ENCODE peak calls at places on chromosomes 5 and 9, in four cellular contexts. T is GM12878, Q is HL-60, J is K562. O is an unnamed sample.

GRCh38 chr5:119302916-119303897 is 52.6 kb upstream of the TNFAIP8 start:
- DNase-seq in Q (no peak), J (no peak), T (no peak), O (no peak)

GRCh38 chr5:149732500-149733128 is 2.5 kb downstream of the PPARGC1B start:
- DNase-seq in Q (no peak), T (no peak), J (peak), O (no peak)

GRCh38 chr9:72271617-72272478 is 93.2 kb downstream of the ZFAND5 start:
- DNase-seq in J (peak), Q (peak), T (no peak), O (peak)

GRCh38 chr9:83582026-83582425 is 40.9 kb upstream of the IDNK start:
- DNase-seq in J (no peak), T (no peak), Q (no peak), O (no peak)

GRCh38 chr5:81626524-81626923 is 124.4 kb downstream of the SSBP2 start:
- DNase-seq in Q (no peak), J (no peak), T (no peak), O (no peak)

GRCh38 chr5:132181011-132181629 is 46.5 kb downstream of the P4HA2 start:
- DNase-seq in Q (no peak), T (no peak), J (peak), O (no peak)

GRCh38 chr5:11946317-11946716 is 42.1 kb upstream of the CTNND2 start:
- DNase-seq in J (no peak), Q (no peak), T (no peak), O (no peak)

GRCh38 chr5:115423541-115423940 is 121.0 kb downstream of the FEM1C start:
- DNase-seq in Q (no peak), J (no peak), T (no peak), O (no peak)

GRCh38 chr9:9229269-9229668 is 1383.5 kb downstream of the PTPRD start:
- DNase-seq in J (no peak), T (no peak), Q (no peak), O (no peak)

GRCh38 chr9:133770076-133770777 is 32.1 kb upstream of the SARDH start:
- DNase-seq in J (no peak), T (no peak), Q (no peak), O (no peak)

GRCh38 chr9:75891277-75892167 is 1.0 kb downstream of the PCSK5 start:
- DNase-seq in Q (no peak), T (no peak), J (no peak), O (peak)

GRCh38 chr5:180289433-180289832 is 2.5 kb downstream of the MAPK9 start:
- DNase-seq in T (no peak), Q (no peak), J (no peak), O (no peak)

GRCh38 chr9:112831281-112831851 is 59.3 kb downstream of the SLC46A2 start:
- DNase-seq in J (no peak), Q (no peak), T (no peak), O (no peak)

GRCh38 chr5:32069396-32069795 is 104.7 kb downstream of the GOLPH3 start:
- DNase-seq in T (no peak), J (no peak), Q (no peak), O (no peak)

GRCh38 chr5:33079548-33079947 is 361.2 kb upstream of the TARS1 start:
- DNase-seq in T (no peak), J (no peak), Q (no peak), O (no peak)

GRCh38 chr9:107336718-107337360 is 53.8 kb downstream of the RAD23B start:
- DNase-seq in Q (no peak), J (no peak), T (no peak), O (no peak)

GRCh38 chr5:16492398-16493175 is 27.0 kb upstream of the ZNF622 start:
- DNase-seq in J (no peak), Q (no peak), T (no peak), O (no peak)

GRCh38 chr9:132040808-132041207 is 38.9 kb downstream of the MED27 start:
- DNase-seq in Q (no peak), J (no peak), T (no peak), O (no peak)

GRCh38 chr5:1118738-1119137 is 6.9 kb upstream of the SLC12A7 start:
- DNase-seq in J (peak), Q (no peak), T (no peak), O (no peak)

GRCh38 chr5:17401509-17402290 is 96.3 kb upstream of the TAF11L2 start:
- DNase-seq in Q (no peak), J (no peak), T (no peak), O (no peak)

GRCh38 chr5:126884269-126884819 is 107.4 kb downstream of the LMNB1 start:
- DNase-seq in J (peak), T (no peak), Q (no peak), O (no peak)

GRCh38 chr9:130023147-130023787 is 19.7 kb downstream of the FNBP1 start:
- DNase-seq in T (peak), Q (no peak), J (no peak), O (no peak)

GRCh38 chr9:129399301-129399990 is 221.4 kb upstream of the IER5L start:
- DNase-seq in J (no peak), Q (no peak), T (no peak), O (no peak)

GRCh38 chr5:123670981-123671557 is 159.1 kb downstream of the CSNK1G3 start:
- DNase-seq in Q (no peak), T (no peak), J (peak), O (peak)

GRCh38 chr9:120777229-120777628 is 16.0 kb downstream of the FBXW2 start:
- DNase-seq in T (no peak), Q (no peak), J (peak), O (no peak)

GRCh38 chr5:92552206-92553160 is 1028.5 kb downstream of the NR2F1-AS1 start:
- DNase-seq in T (no peak), J (no peak), Q (no peak), O (no peak)

GRCh38 chr9:119004618-119004990 is 364.6 kb downstream of the BRINP1 start:
- DNase-seq in Q (no peak), J (no peak), T (no peak), O (no peak)

GRCh38 chr5:107359033-107359915 is 311.5 kb downstream of the EFNA5 start:
- DNase-seq in T (no peak), Q (no peak), J (no peak), O (no peak)

GRCh38 chr9:109715340-109715739 is 64.7 kb upstream of the PALM2AKAP2 start:
- DNase-seq in T (no peak), J (no peak), Q (no peak), O (no peak)

GRCh38 chr5:96302174-96302738 is 130.8 kb downstream of the PCSK1 start:
- DNase-seq in J (no peak), T (no peak), Q (no peak), O (no peak)

GRCh38 chr5:110736763-110737162 is 2.0 kb upstream of the SLC25A46 start:
- DNase-seq in T (no peak), J (no peak), Q (no peak), O (no peak)

GRCh38 chr9:4301971-4302427 is 2.1 kb upstream of the GLIS3 start:
- DNase-seq in Q (no peak), J (no peak), T (no peak), O (no peak)

GRCh38 chr5:59285300-59286017 is 608.1 kb downstream of the PDE4D start:
- DNase-seq in J (no peak), T (no peak), Q (no peak), O (no peak)

GRCh38 chr5:15885156-15885555 is 294.4 kb downstream of the MARCHF11 start:
- DNase-seq in J (no peak), Q (no peak), T (no peak), O (no peak)

GRCh38 chr5:10355071-10355889 is 1.8 kb downstream of the MARCHF6 start:
- DNase-seq in Q (no peak), J (no peak), T (no peak), O (no peak)

GRCh38 chr5:154893381-154893780 is 35.0 kb downstream of the CNOT8 start:
- DNase-seq in T (no peak), Q (no peak), J (no peak), O (no peak)

GRCh38 chr5:154899107-154899816 is 38.7 kb downstream of the GEMIN5 start:
- DNase-seq in T (no peak), Q (no peak), J (no peak), O (no peak)

GRCh38 chr5:154898210-154898609 is 39.8 kb downstream of the CNOT8 start:
- DNase-seq in T (no peak), Q (no peak), J (no peak), O (no peak)

GRCh38 chr5:154896562-154896919 is 38.1 kb downstream of the CNOT8 start:
- DNase-seq in T (no peak), Q (no peak), J (no peak), O (no peak)

DNA sequence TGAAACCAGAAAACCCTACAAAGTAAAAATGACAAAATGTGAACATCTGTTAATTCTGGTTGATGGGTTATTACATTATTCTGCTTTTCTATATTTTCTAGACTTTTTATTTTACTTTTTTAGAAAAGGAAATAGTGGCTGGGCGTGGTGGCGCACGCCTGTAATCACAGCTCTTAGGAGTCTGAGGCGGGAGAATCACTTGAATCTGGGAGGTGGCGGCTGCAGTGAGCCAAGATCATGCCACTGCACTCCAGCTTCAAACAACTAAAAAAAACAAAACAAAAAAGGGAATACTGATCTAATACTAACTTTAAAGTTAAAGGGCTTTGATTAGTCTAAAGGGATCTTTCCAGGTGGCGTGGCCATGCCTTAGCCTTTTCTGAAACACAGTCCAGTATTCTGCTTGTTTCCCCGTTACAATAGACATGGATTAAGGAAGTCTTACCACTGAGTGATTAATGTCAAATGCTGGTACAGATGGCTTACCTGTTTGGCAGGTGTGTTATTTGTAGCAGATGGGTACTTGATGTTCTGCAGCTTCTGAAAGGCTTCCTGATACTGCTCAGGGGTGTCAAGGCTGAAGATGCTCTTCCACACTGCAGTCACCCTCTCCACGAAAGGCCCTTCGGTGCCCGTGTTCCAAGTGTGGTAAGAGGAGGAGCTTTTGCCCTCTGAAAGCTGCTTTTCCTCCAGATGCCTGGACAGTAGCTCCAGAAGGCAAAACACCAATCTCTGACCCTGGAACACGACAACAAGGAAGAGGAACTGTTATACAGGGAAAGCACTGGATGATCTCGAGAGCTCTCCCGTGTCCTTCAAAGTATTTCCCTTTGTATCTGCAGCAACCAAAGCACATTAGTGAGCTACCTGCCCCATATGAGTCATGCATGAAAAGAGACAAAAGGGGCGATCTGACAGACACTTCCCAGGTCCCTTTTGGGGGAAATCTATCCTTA is 37.5 kb downstream of the CNOT8 start:
- DNase-seq in T (no peak), Q (no peak), J (no peak), O (no peak)
- TF ChIP-seq SPI1 in T (no peak), Q (no peak), J (no peak), O (no peak)

DNA sequence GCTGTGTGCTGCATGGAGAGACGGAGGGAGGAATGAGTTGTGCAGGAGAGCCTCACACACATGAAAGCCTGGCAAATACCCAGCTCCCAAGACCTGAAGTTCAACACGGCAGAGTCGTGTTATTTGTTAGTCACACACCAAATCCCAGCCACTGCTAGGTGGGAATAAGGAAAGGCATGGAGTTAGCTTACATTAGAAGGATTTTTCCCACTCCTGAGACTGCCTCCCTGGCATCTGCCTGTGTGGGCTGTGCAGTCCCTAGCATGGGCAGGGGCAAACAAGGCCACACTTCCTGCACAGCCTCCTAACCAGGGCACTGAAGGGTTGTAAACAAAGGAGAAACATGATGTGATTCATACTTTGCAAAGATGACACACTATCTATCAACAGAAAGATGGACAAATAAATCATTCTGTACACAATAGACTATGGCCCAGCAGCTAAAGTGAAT is 306.8 kb downstream of the SPOCK1 start:
- DNase-seq in J (no peak), Q (no peak), T (no peak), O (no peak)
- TF ChIP-seq POLR2AphosphoS5 in J (no peak), Q (no peak), T (no peak), O (no peak)

DNA sequence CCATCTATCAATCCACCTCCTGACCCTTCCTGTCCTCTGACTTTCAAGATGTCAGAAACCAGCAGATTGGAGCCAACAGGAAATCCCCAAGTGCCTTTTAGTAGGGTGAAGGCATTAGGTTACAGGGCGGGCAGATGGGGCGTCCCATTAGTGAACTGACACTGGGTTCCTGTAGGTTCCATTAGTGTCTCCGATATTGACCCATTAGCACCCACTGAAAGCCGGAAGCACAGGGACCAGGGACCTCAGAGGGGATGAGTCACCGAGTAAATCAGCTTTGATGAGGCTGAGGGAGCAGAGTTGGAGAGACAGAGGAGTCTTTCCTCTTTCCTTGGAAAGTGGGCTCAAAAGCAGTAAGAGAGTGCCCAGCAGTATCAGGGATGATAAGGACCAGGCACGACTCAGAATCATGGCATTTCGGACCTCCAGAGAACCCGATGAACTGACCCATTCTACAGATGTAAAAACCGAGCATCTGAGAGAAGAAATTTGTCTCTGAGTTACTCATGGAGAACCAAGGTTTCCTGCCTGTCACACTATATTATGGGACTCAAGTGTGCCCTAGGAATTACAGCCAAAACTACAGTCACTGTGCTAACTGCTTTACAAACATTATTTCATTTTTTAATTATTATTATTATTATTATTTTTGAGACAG is 47.2 kb upstream of the FABP6 start:
- DNase-seq in T (no peak), Q (no peak), J (no peak), O (no peak)
- TF ChIP-seq SPI1 in T (no peak), Q (no peak), J (no peak), O (no peak)

GRCh38 chr9:2979893-2980292 is 136.0 kb upstream of the PUM3 start:
- DNase-seq in T (no peak), Q (no peak), J (no peak), O (no peak)
- TF ChIP-seq POLR2AphosphoS5 in T (no peak), Q (no peak), J (no peak), O (no peak)

GRCh38 chr5:35709688-35710087 is 92.0 kb downstream of the SPEF2 start:
- DNase-seq in T (no peak), J (no peak), Q (no peak), O (no peak)
- TF ChIP-seq SPI1 in T (no peak), J (no peak), Q (no peak), O (no peak)

DNA sequence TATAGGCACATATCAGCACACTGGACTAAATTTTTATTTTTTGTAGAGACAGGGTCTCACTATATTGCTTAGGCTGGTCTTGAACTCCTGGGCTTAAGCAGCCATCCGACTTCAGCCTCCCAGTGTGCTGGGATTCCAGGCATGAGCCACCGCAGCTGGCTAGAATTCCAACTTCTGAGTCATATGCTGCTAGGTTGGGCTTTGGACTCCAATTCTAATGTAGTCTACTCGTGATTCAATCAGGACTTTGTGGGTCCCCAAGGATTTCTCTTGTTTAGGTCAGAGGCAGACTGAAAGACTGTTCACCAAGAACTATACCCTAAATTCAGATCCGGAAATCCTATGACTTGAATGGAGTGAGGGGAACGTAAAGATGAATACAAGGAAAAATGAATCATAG is 68.2 kb upstream of the CHD1 start:
- DNase-seq in Q (no peak), T (no peak), J (no peak), O (no peak)
- TF ChIP-seq POLR2AphosphoS5 in Q (no peak), T (no peak), J (no peak), O (no peak)

GRCh38 chr9:124208571-124208970 is 49.2 kb upstream of the NEK6 start:
- DNase-seq in J (no peak), Q (no peak), T (peak), O (no peak)
- TF ChIP-seq SPI1 in J (no peak), Q (no peak), T (no peak), O (no peak)

GRCh38 chr5:141966275-141966962 is 2.5 kb upstream of the RNF14 start:
- DNase-seq in T (no peak), J (no peak), Q (no peak), O (no peak)

GRCh38 chr5:141966963-141967333 is 2.0 kb upstream of the RNF14 start:
- DNase-seq in Q (no peak), J (no peak), T (no peak), O (no peak)

GRCh38 chr5:141969783-141970741 is 1.2 kb downstream of the RNF14 start:
- DNase-seq in Q (no peak), J (peak), T (peak), O (peak)

GRCh38 chr5:141965071-141965470 is 3.8 kb upstream of the RNF14 start:
- DNase-seq in J (no peak), T (no peak), Q (no peak), O (no peak)

DNA sequence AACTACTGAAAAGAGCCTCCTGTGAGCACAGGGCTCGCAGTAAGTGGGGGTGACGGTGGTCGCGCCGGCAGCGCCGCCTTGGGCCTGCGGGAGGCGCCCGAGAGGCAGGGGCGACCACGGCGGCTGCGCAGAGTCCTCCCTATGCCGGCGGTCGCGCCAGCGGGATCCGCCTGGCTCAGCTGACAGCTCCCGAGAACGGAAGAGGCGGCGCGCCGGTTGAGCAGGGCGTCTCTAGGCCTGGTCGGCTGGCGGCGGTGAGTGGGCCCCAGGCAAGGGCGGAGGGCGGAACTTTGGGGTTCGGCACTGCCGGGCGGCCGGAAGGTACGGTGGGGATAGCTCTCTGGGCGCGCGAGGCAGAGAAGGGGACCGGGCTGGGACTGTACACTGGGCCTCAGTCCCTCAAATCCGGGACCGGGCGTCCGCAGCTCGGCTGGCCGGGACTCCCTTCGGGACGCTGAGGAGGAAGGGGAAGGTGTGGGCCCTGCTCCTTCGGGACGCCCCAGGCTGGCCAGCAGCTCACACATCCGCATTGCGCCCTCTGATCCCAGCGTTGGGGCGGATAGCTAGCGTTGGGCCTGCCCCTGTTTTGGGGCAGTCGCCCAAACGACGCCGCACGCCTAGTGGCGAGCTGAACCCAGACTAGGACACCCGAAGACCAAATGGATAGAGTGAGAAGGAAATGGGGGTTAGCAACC is at the start of gene RNF14:
- DNase-seq in J (peak), T (peak), Q (peak), O (peak)
- TF ChIP-seq POLR2AphosphoS5 in J (peak), T (peak), Q (peak), O (peak)

O was measured in GM12891.